ENCODE peak calls at places on chromosomes 7 and 10, in seven cellular contexts. T is adipocyte; A is naive thymus-derived CD4-positive, alpha-beta T cell; P is endothelial cell of umbilical vein; F is mucosa of descending colon; N is GM23248; M is activated T-cell treated with anti-CD3 and anti-CD28 coated beads for 48 hours. B is an unnamed sample.

GRCh38 chr10:22320591-22321155 is at the start of gene BMI1:
- DNase-seq in T (peak; percentile 91), A (peak; percentile 71), P (peak; percentile 60), F (peak; percentile 79), N (peak; percentile 90), M (peak; percentile 63), B (peak; percentile 53)

GRCh38 chr10:69640196-69640980 is 10.3 kb downstream of the FAM241B start:
- DNase-seq in T (peak; percentile 12), A (no peak), P (no peak), F (no peak), N (peak; percentile 18), M (no peak), B (no peak)

GRCh38 chr7:90999989-91000979 is 263.9 kb upstream of the FZD1 start:
- DNase-seq in T (peak; percentile 38), A (no peak), P (peak; percentile 22), F (no peak), N (peak; percentile 68), M (no peak), B (no peak)

GRCh38 chr7:157490465-157490912 is 153.7 kb downstream of the DNAJB6 start:
- DNase-seq in T (no peak), A (peak; percentile 48), P (no peak), F (peak; percentile 28), N (peak; percentile 12), M (no peak), B (peak; percentile 84)

GRCh38 chr10:4291995-4292394 is 507.0 kb upstream of the KLF6 start:
- DNase-seq in T (no peak), A (no peak), P (no peak), F (no peak), N (peak; percentile 15), M (no peak), B (no peak)

GRCh38 chr10:132387723-132388210 is 9.2 kb upstream of the PWWP2B start:
- DNase-seq in T (peak; percentile 83), A (peak; percentile 77), P (peak; percentile 28), F (peak; percentile 86), N (peak; percentile 85), M (peak; percentile 66), B (peak; percentile 52)

GRCh38 chr10:13913890-13914289 is 327.1 kb downstream of the PRPF18 start:
- DNase-seq in T (no peak), A (no peak), P (no peak), F (no peak), N (no peak), M (no peak), B (no peak)

GRCh38 chr7:96300981-96301380 is 20.9 kb downstream of the SLC25A13 start:
- DNase-seq in T (no peak), A (no peak), P (no peak), F (no peak), N (no peak), M (no peak), B (no peak)

GRCh38 chr10:79111846-79112614 is 43.3 kb downstream of the ZMIZ1 start:
- DNase-seq in T (no peak), A (no peak), P (no peak), F (no peak), N (no peak), M (no peak), B (no peak)

GRCh38 chr10:99827906-99828305 is 45.5 kb downstream of the ABCC2 start:
- DNase-seq in T (peak; percentile 76), A (no peak), P (no peak), F (no peak), N (peak; percentile 63), M (no peak), B (no peak)